ENCODE peak calls at places on chromosomes 7 and 10, in nine cellular contexts. U, E, G, X, N, P, C, I and M are unnamed samples.

GRCh38 chr7:33477719-33478480 is 348.5 kb downstream of the BBS9 start:
- DNase-seq in U (no peak), E (no peak), G (no peak), X (no peak), N (no peak), P (no peak), C (no peak), I (no peak), M (no peak)

GRCh38 chr7:43700059-43700501 is 29.2 kb downstream of the COA1 start:
- DNase-seq in U (peak; percentile 77), E (no peak), G (no peak), X (no peak), N (peak; percentile 80), P (peak; percentile 26), C (no peak), I (peak; percentile 56), M (no peak)

GRCh38 chr10:96468845-96469244 is 44.9 kb downstream of the TLL2 start:
- DNase-seq in U (no peak), E (no peak), G (no peak), X (no peak), N (no peak), P (no peak), C (no peak), I (no peak), M (no peak)

GRCh38 chr10:37010741-37011140 is 114.7 kb upstream of the ANKRD30A start:
- DNase-seq in U (no peak), E (no peak), G (no peak), X (no peak), N (peak; percentile 42), P (no peak), C (no peak), I (peak; percentile 10), M (no peak)

GRCh38 chr10:101565936-101566332 is 22.1 kb downstream of the POLL start:
- DNase-seq in U (no peak), E (no peak), G (no peak), X (no peak), N (no peak), P (no peak), C (no peak), I (no peak), M (no peak)

GRCh38 chr10:21712975-21713374 is 178.9 kb downstream of the MLLT10 start:
- DNase-seq in U (no peak), E (no peak), G (no peak), X (no peak), N (no peak), P (no peak), C (no peak), I (no peak), M (no peak)

GRCh38 chr10:119680668-119681070 is 29.5 kb downstream of the BAG3 start:
- DNase-seq in U (no peak), E (no peak), G (no peak), X (no peak), N (peak; percentile 77), P (no peak), C (no peak), I (peak; percentile 58), M (no peak)

GRCh38 chr7:151866761-151867650 is 9.9 kb downstream of the PRKAG2 start:
- DNase-seq in U (no peak), E (no peak), G (no peak), X (no peak), N (no peak), P (no peak), C (no peak), I (no peak), M (no peak)

GRCh38 chr10:127618797-127619196 is 69.7 kb downstream of the NPS start:
- DNase-seq in U (no peak), E (no peak), G (no peak), X (no peak), N (no peak), P (no peak), C (no peak), I (no peak), M (no peak)

GRCh38 chr10:60986779-60987178 is 42.8 kb upstream of the RHOBTB1 start:
- DNase-seq in U (no peak), E (no peak), G (no peak), X (no peak), N (no peak), P (peak; percentile 9), C (no peak), I (no peak), M (no peak)

GRCh38 chr10:95601116-95601719 is 40.0 kb upstream of the SORBS1 start:
- DNase-seq in U (peak; percentile 68), E (peak; percentile 13), G (peak; percentile 70), X (peak; percentile 85), N (peak; percentile 89), P (peak; percentile 92), C (peak; percentile 87), I (peak; percentile 87), M (peak; percentile 5)

GRCh38 chr10:32982911-32983310 is 24.9 kb upstream of the ITGB1 start:
- DNase-seq in U (no peak), E (no peak), G (no peak), X (no peak), N (peak; percentile 47), P (no peak), C (no peak), I (no peak), M (no peak)
- H3K4me3 ChIP-seq in U (no peak overlapping the region), E (no peak overlapping the region), G (no peak overlapping the region), X (no peak overlapping the region), N (peak overlapping the region; percentile 41), P (no peak overlapping the region), C (no peak overlapping the region), I (peak overlapping the region; percentile 44), M (no peak overlapping the region)

GRCh38 chr7:56479136-56479535 is 362.9 kb upstream of the NUPR2 start:
- DNase-seq in U (no peak), E (no peak), G (no peak), X (no peak), N (no peak), P (no peak), C (no peak), I (no peak), M (no peak)

GRCh38 chr7:56479748-56480147 is 363.5 kb upstream of the NUPR2 start:
- DNase-seq in U (no peak), E (no peak), G (no peak), X (no peak), N (no peak), P (no peak), C (no peak), I (no peak), M (no peak)

GRCh38 chr7:56471811-56472210 is 355.6 kb upstream of the NUPR2 start:
- DNase-seq in U (no peak), E (no peak), G (no peak), X (no peak), N (no peak), P (no peak), C (no peak), I (no peak), M (no peak)

GRCh38 chr7:56474271-56474670 is 358.1 kb upstream of the NUPR2 start:
- DNase-seq in U (no peak), E (no peak), G (no peak), X (no peak), N (no peak), P (no peak), C (no peak), I (no peak), M (no peak)
- H3K9me3 ChIP-seq in U (peaks cover 3% of the 10 kb centered on the region), E (peaks cover 10% of the 10 kb centered on the region), G (no peaks in the 10 kb centered on the region), X (peaks cover 29% of the 10 kb centered on the region), N (peaks cover 13% of the 10 kb centered on the region), P (peaks cover 25% of the 10 kb centered on the region), C (peaks cover 31% of the 10 kb centered on the region), I (peaks cover 31% of the 10 kb centered on the region), M (peaks cover 18% of the 10 kb centered on the region)

DNA sequence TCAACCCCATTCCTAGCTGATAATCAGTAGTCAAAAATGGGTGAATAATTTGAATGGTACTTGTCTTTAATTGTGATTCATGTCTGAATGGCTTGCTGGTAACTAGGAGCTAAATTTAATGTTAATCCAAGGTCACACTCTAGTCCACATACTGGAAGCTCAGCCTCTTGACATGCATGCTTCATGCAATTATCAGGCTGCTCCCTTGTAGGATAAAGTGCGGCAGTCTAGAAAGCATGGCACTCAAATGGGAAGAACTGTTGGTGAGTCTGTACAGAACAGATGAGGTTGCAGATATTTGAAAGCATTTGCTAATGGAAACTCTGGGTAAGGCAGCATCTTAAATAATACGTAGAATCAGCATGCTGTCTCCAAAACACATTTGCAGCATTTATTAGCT is 499.4 kb downstream of the AUTS2 start:
- DNase-seq in U (no peak), E (no peak), G (no peak), X (no peak), N (no peak), P (no peak), C (no peak), I (no peak), M (no peak)
- H3K27ac ChIP-seq in U (no peak overlapping the region), E (no peak overlapping the region), G (no peak overlapping the region), X (no peak overlapping the region), N (no peak overlapping the region), P (no peak overlapping the region), C (no peak overlapping the region), I (no peak overlapping the region), M (no peak overlapping the region)

DNA sequence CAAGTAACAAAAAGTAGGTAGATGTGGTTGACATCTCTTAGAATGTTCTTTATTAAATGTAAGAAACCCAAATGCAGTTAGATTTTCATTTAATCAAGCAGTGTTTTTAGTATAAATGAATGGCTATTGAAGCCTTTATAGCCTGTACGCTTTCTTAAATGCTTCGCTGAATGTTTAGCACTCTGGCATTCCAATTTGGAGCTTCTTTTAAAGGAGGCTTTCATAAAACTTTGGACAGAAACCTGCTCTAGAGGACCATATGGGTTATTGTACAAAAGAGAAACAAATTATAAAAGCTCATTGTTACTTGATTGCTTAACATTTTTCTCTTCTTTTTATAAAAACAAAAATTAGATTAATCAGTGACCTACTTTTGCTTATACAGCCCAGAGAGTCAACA is 59.5 kb downstream of the KCND2 start:
- DNase-seq in U (no peak), E (no peak), G (no peak), X (no peak), N (no peak), P (no peak), C (no peak), I (no peak), M (no peak)
- H3K4me3 ChIP-seq in U (no peak overlapping the region), E (no peak overlapping the region), G (no peak overlapping the region), X (no peak overlapping the region), N (no peak overlapping the region), P (no peak overlapping the region), C (no peak overlapping the region), I (no peak overlapping the region), M (no peak overlapping the region)

GRCh38 chr7:23980081-23980480 is 270.1 kb downstream of the STK31 start:
- DNase-seq in U (no peak), E (no peak), G (no peak), X (no peak), N (no peak), P (no peak), C (no peak), I (no peak), M (no peak)
- H3K9me3 ChIP-seq in U (peaks cover 4% of the 10 kb centered on the region), E (no peaks in the 10 kb centered on the region), G (no peaks in the 10 kb centered on the region), X (no peaks in the 10 kb centered on the region), N (peaks cover 4% of the 10 kb centered on the region), P (no peaks in the 10 kb centered on the region), C (no peaks in the 10 kb centered on the region), I (no peaks in the 10 kb centered on the region), M (no peaks in the 10 kb centered on the region)